ENCODE peak calls at places on chromosomes 7 and 10, in ten cellular contexts. One of them, this sample, is unnamed. For H3K9me3, the result is how much of the 10 kb centered on the place peaks cover.

GRCh38 chr10:71582019-71582418 is 137.6 kb downstream of the C10orf105 start:
- DNase-seq in neural progenitor cell: peak
- DNase-seq in neuronal stem cell: peak
- DNase-seq in mammary epithelial cell: no peak
- DNase-seq in GM23248: peak
- DNase-seq in IMR-90: peak
- DNase-seq in astrocyte: no peak
- DNase-seq in fibroblast of lung: peak
- DNase-seq in PC-3: peak
- DNase-seq in mesenchymal stem cell: peak
- DNase-seq in this sample: peak

GRCh38 chr7:158060216-158060615 is 527.4 kb downstream of the PTPRN2 start:
- DNase-seq in mesenchymal stem cell: no peak
- DNase-seq in PC-3: no peak
- DNase-seq in GM23248: no peak
- DNase-seq in mammary epithelial cell: no peak
- DNase-seq in neuronal stem cell: no peak
- DNase-seq in IMR-90: no peak
- DNase-seq in fibroblast of lung: no peak
- DNase-seq in neural progenitor cell: no peak
- DNase-seq in astrocyte: no peak
- DNase-seq in this sample: no peak

GRCh38 chr7:129332354-129333056 is 101.7 kb upstream of the STRIP2 start:
- DNase-seq in neural progenitor cell: no peak
- DNase-seq in mammary epithelial cell: peak
- DNase-seq in fibroblast of lung: peak
- DNase-seq in neuronal stem cell: no peak
- DNase-seq in IMR-90: peak
- DNase-seq in astrocyte: peak
- DNase-seq in mesenchymal stem cell: peak
- DNase-seq in GM23248: peak
- DNase-seq in PC-3: peak
- DNase-seq in this sample: no peak

GRCh38 chr7:1697499-1698125 is 27.5 kb downstream of the ELFN1 start:
- DNase-seq in mesenchymal stem cell: no peak
- DNase-seq in PC-3: no peak
- DNase-seq in neural progenitor cell: no peak
- DNase-seq in IMR-90: no peak
- DNase-seq in GM23248: no peak
- DNase-seq in fibroblast of lung: no peak
- DNase-seq in mammary epithelial cell: no peak
- DNase-seq in astrocyte: no peak
- DNase-seq in neuronal stem cell: no peak
- DNase-seq in this sample: no peak

GRCh38 chr10:67794909-67795460 is 43.0 kb downstream of the DNAJC12 start:
- DNase-seq in neural progenitor cell: peak
- DNase-seq in mesenchymal stem cell: no peak
- DNase-seq in mammary epithelial cell: no peak
- DNase-seq in fibroblast of lung: no peak
- DNase-seq in astrocyte: no peak
- DNase-seq in neuronal stem cell: peak
- DNase-seq in GM23248: no peak
- DNase-seq in IMR-90: no peak
- DNase-seq in PC-3: no peak
- DNase-seq in this sample: no peak

GRCh38 chr7:134108803-134109202 is 18.3 kb upstream of the LRGUK start:
- DNase-seq in PC-3: no peak
- DNase-seq in IMR-90: no peak
- DNase-seq in mammary epithelial cell: no peak
- DNase-seq in neural progenitor cell: no peak
- DNase-seq in GM23248: no peak
- DNase-seq in mesenchymal stem cell: no peak
- DNase-seq in neuronal stem cell: no peak
- DNase-seq in fibroblast of lung: no peak
- DNase-seq in astrocyte: no peak
- DNase-seq in this sample: no peak

GRCh38 chr10:59266321-59266720 is 89.9 kb downstream of the PHYHIPL start:
- DNase-seq in neural progenitor cell: no peak
- DNase-seq in mesenchymal stem cell: no peak
- DNase-seq in PC-3: no peak
- DNase-seq in astrocyte: no peak
- DNase-seq in neuronal stem cell: no peak
- DNase-seq in mammary epithelial cell: no peak
- DNase-seq in fibroblast of lung: no peak
- DNase-seq in IMR-90: no peak
- DNase-seq in GM23248: no peak
- DNase-seq in this sample: no peak

GRCh38 chr7:75756340-75757297 is 15.4 kb downstream of the CCL26 start:
- DNase-seq in neuronal stem cell: no peak
- DNase-seq in mesenchymal stem cell: peak
- DNase-seq in GM23248: peak
- DNase-seq in neural progenitor cell: peak
- DNase-seq in astrocyte: no peak
- DNase-seq in fibroblast of lung: peak
- DNase-seq in IMR-90: peak
- DNase-seq in mammary epithelial cell: no peak
- DNase-seq in PC-3: peak
- DNase-seq in this sample: peak

GRCh38 chr7:82319674-82320118 is 123.9 kb downstream of the CACNA2D1 start:
- DNase-seq in GM23248: peak
- DNase-seq in neural progenitor cell: peak
- DNase-seq in fibroblast of lung: peak
- DNase-seq in neuronal stem cell: no peak
- DNase-seq in astrocyte: peak
- DNase-seq in mammary epithelial cell: peak
- DNase-seq in PC-3: no peak
- DNase-seq in IMR-90: peak
- DNase-seq in mesenchymal stem cell: peak
- DNase-seq in this sample: peak

GRCh38 chr10:123744226-123744536 is 78.0 kb downstream of the GPR26 start:
- DNase-seq in astrocyte: no peak
- DNase-seq in fibroblast of lung: no peak
- DNase-seq in mesenchymal stem cell: no peak
- DNase-seq in neural progenitor cell: no peak
- DNase-seq in GM23248: no peak
- DNase-seq in PC-3: no peak
- DNase-seq in neuronal stem cell: no peak
- DNase-seq in IMR-90: no peak
- DNase-seq in mammary epithelial cell: no peak
- DNase-seq in this sample: no peak

GRCh38 chr10:2201534-2202104 is 464.3 kb upstream of the ADARB2 start:
- DNase-seq in neural progenitor cell: peak
- DNase-seq in neuronal stem cell: no peak
- DNase-seq in mammary epithelial cell: no peak
- DNase-seq in fibroblast of lung: no peak
- DNase-seq in PC-3: no peak
- DNase-seq in mesenchymal stem cell: no peak
- DNase-seq in astrocyte: no peak
- DNase-seq in IMR-90: no peak
- DNase-seq in GM23248: no peak
- DNase-seq in this sample: no peak

GRCh38 chr7:20794676-20795075 is 8.0 kb upstream of the SP8 start:
- DNase-seq in fibroblast of lung: no peak
- DNase-seq in PC-3: no peak
- DNase-seq in GM23248: no peak
- DNase-seq in astrocyte: no peak
- DNase-seq in mammary epithelial cell: no peak
- DNase-seq in IMR-90: no peak
- DNase-seq in neural progenitor cell: peak
- DNase-seq in mesenchymal stem cell: no peak
- DNase-seq in neuronal stem cell: no peak
- DNase-seq in this sample: no peak
- H2AFZ ChIP-seq in fibroblast of lung: no peak
- H2AFZ ChIP-seq in PC-3: no peak
- H2AFZ ChIP-seq in GM23248: no peak
- H2AFZ ChIP-seq in astrocyte: no peak
- H2AFZ ChIP-seq in mammary epithelial cell: no peak
- H2AFZ ChIP-seq in IMR-90: no peak
- H2AFZ ChIP-seq in neural progenitor cell: no peak
- H2AFZ ChIP-seq in mesenchymal stem cell: no peak
- H2AFZ ChIP-seq in neuronal stem cell: no peak
- H2AFZ ChIP-seq in this sample: no peak

DNA sequence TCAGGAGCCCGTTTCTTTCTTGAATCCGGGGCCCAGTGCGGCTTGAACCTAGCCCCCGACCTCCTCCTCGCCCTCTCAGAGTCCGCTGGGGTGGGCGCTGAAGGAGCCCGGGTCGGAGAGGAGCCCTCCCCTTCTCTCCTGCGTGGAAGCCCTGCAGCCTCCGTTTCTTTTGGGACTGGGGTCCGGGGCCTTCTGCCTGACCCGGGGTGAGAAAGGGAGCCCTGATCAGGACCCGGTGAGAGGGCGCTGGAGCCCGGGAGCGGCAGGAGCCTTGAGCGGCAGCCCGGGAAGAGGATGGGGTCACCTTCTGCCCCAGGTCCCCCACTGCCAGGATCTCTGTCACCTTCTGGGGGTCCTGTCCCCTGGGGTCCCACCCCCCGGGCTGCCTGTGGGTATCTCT is 162.3 kb downstream of the ZNF33B start:
- DNase-seq in PC-3: no peak
- DNase-seq in neuronal stem cell: no peak
- DNase-seq in neural progenitor cell: no peak
- DNase-seq in astrocyte: no peak
- DNase-seq in IMR-90: no peak
- DNase-seq in mammary epithelial cell: no peak
- DNase-seq in fibroblast of lung: no peak
- DNase-seq in GM23248: no peak
- DNase-seq in mesenchymal stem cell: no peak
- DNase-seq in this sample: no peak
- H3K4me3 ChIP-seq in PC-3: peak
- H3K4me3 ChIP-seq in neuronal stem cell: no peak
- H3K4me3 ChIP-seq in neural progenitor cell: no peak
- H3K4me3 ChIP-seq in astrocyte: peak
- H3K4me3 ChIP-seq in IMR-90: peak
- H3K4me3 ChIP-seq in mammary epithelial cell: peak
- H3K4me3 ChIP-seq in fibroblast of lung: peak
- H3K4me3 ChIP-seq in GM23248: peak
- H3K4me3 ChIP-seq in mesenchymal stem cell: no peak
- H3K4me3 ChIP-seq in this sample: no peak

GRCh38 chr7:63027075-63027474 is 971.6 kb upstream of the ZNF722 start:
- DNase-seq in astrocyte: no peak
- DNase-seq in fibroblast of lung: no peak
- DNase-seq in neuronal stem cell: no peak
- DNase-seq in mesenchymal stem cell: no peak
- DNase-seq in mammary epithelial cell: no peak
- DNase-seq in GM23248: no peak
- DNase-seq in neural progenitor cell: no peak
- DNase-seq in PC-3: no peak
- DNase-seq in IMR-90: no peak
- DNase-seq in this sample: no peak

GRCh38 chr7:63024446-63024845 is 974.2 kb upstream of the ZNF722 start:
- DNase-seq in GM23248: no peak
- DNase-seq in astrocyte: no peak
- DNase-seq in mammary epithelial cell: no peak
- DNase-seq in IMR-90: no peak
- DNase-seq in neuronal stem cell: no peak
- DNase-seq in neural progenitor cell: no peak
- DNase-seq in mesenchymal stem cell: no peak
- DNase-seq in PC-3: no peak
- DNase-seq in fibroblast of lung: no peak
- DNase-seq in this sample: no peak

GRCh38 chr7:63028376-63029206 is 970.1 kb upstream of the ZNF722 start:
- DNase-seq in mammary epithelial cell: no peak
- DNase-seq in fibroblast of lung: no peak
- DNase-seq in neural progenitor cell: no peak
- DNase-seq in GM23248: no peak
- DNase-seq in neuronal stem cell: no peak
- DNase-seq in mesenchymal stem cell: no peak
- DNase-seq in PC-3: no peak
- DNase-seq in IMR-90: no peak
- DNase-seq in astrocyte: no peak
- DNase-seq in this sample: no peak

GRCh38 chr7:63025815-63026214 is 972.8 kb upstream of the ZNF722 start:
- DNase-seq in neural progenitor cell: no peak
- DNase-seq in astrocyte: no peak
- DNase-seq in GM23248: no peak
- DNase-seq in PC-3: no peak
- DNase-seq in mesenchymal stem cell: no peak
- DNase-seq in fibroblast of lung: no peak
- DNase-seq in IMR-90: no peak
- DNase-seq in mammary epithelial cell: no peak
- DNase-seq in neuronal stem cell: no peak
- DNase-seq in this sample: no peak

GRCh38 chr7:63023182-63023787 is 975.4 kb upstream of the ZNF722 start:
- DNase-seq in mesenchymal stem cell: no peak
- DNase-seq in astrocyte: no peak
- DNase-seq in neuronal stem cell: no peak
- DNase-seq in IMR-90: no peak
- DNase-seq in GM23248: no peak
- DNase-seq in mammary epithelial cell: no peak
- DNase-seq in neural progenitor cell: no peak
- DNase-seq in PC-3: no peak
- DNase-seq in fibroblast of lung: no peak
- DNase-seq in this sample: no peak
- H3K9me3 ChIP-seq in mesenchymal stem cell: half or more
- H3K9me3 ChIP-seq in astrocyte: under half
- H3K9me3 ChIP-seq in neuronal stem cell: under half
- H3K9me3 ChIP-seq in IMR-90: under half
- H3K9me3 ChIP-seq in GM23248: under half
- H3K9me3 ChIP-seq in mammary epithelial cell: under half
- H3K9me3 ChIP-seq in neural progenitor cell: half or more
- H3K9me3 ChIP-seq in PC-3: under half
- H3K9me3 ChIP-seq in fibroblast of lung: under half
- H3K9me3 ChIP-seq in this sample: under half

DNA sequence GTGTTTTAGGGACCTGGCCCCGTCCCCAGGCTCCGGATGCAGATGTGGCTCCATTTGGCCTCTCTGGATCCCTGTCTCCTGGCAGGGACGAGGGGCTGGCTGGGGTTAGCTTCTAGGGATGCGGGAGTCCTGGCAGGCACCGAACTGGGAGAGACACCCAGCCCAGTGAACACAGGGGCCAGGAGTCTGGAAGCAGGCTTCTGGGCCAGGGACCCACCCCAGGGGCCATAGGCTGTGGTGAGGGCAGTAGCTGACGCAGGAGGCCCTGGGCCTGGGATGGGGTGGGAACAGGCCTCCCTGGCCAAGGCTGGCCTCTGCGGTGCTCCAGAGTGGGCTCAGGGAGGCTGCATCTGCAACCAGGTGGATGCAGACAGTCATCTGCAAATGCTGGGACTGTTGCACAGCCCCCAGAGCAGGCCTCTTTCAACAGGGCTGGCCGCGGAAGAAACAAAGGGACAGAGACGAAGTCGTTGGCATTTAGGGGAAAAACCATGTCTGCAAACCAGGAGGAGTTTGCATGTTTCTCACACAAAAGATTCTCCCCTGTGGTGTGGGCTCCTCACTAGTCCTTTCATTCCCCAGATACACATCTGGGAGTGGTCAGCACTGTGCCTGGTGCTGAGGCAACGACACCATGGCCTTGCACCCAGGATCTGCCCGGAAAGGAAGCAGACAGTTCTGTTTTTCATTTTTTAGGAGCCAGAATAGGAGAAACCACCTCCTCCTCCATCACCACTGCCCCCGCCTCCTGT is 36.4 kb upstream of the ZNF488 start:
- DNase-seq in GM23248: no peak
- DNase-seq in fibroblast of lung: no peak
- DNase-seq in astrocyte: no peak
- DNase-seq in neural progenitor cell: peak
- DNase-seq in neuronal stem cell: no peak
- DNase-seq in mesenchymal stem cell: no peak
- DNase-seq in IMR-90: no peak
- DNase-seq in PC-3: no peak
- DNase-seq in mammary epithelial cell: no peak
- DNase-seq in this sample: no peak
- H2AFZ ChIP-seq in GM23248: no peak
- H2AFZ ChIP-seq in fibroblast of lung: no peak
- H2AFZ ChIP-seq in astrocyte: no peak
- H2AFZ ChIP-seq in neural progenitor cell: peak
- H2AFZ ChIP-seq in neuronal stem cell: peak
- H2AFZ ChIP-seq in mesenchymal stem cell: no peak
- H2AFZ ChIP-seq in IMR-90: no peak
- H2AFZ ChIP-seq in PC-3: no peak
- H2AFZ ChIP-seq in mammary epithelial cell: no peak
- H2AFZ ChIP-seq in this sample: no peak

GRCh38 chr7:6481445-6481844 is 33.7 kb upstream of the DAGLB start:
- DNase-seq in fibroblast of lung: no peak
- DNase-seq in mammary epithelial cell: no peak
- DNase-seq in PC-3: no peak
- DNase-seq in astrocyte: no peak
- DNase-seq in GM23248: no peak
- DNase-seq in neuronal stem cell: no peak
- DNase-seq in mesenchymal stem cell: no peak
- DNase-seq in IMR-90: no peak
- DNase-seq in neural progenitor cell: no peak
- DNase-seq in this sample: no peak
- H3K4me3 ChIP-seq in fibroblast of lung: no peak
- H3K4me3 ChIP-seq in mammary epithelial cell: no peak
- H3K4me3 ChIP-seq in PC-3: peak
- H3K4me3 ChIP-seq in astrocyte: peak
- H3K4me3 ChIP-seq in GM23248: peak
- H3K4me3 ChIP-seq in neuronal stem cell: no peak
- H3K4me3 ChIP-seq in mesenchymal stem cell: no peak
- H3K4me3 ChIP-seq in IMR-90: no peak
- H3K4me3 ChIP-seq in neural progenitor cell: no peak
- H3K4me3 ChIP-seq in this sample: no peak

This sample was measured in hepatocyte.